ENCODE peak calls at places on chromosomes 6 and 20, in four cellular contexts. One of them, this sample, is unnamed.

GRCh38 chr6:79455446-79455845 is 81.8 kb downstream of the LCA5 start:
- ATAC-seq in left lung: no peak
- ATAC-seq in aorta: no peak
- ATAC-seq in stimulated activated effector memory CD8-positive, alpha-beta T cell treated with anti-CD3 and anti-CD28 coated beads, Interleukin-12 subunit alpha, Interleukin-12 subunit beta, amount 100 ng/mL, for 72 hours: no peak
- ATAC-seq in this sample: no peak

GRCh38 chr20:34514897-34515483 is 1.2 kb upstream of the DYNLRB1 start:
- ATAC-seq in left lung: no peak
- ATAC-seq in aorta: no peak
- ATAC-seq in stimulated activated effector memory CD8-positive, alpha-beta T cell treated with anti-CD3 and anti-CD28 coated beads, Interleukin-12 subunit alpha, Interleukin-12 subunit beta, amount 100 ng/mL, for 72 hours: peak; percentile 9
- ATAC-seq in this sample: no peak

GRCh38 chr6:109188115-109188411 is 92.8 kb downstream of the CEP57L1 start:
- ATAC-seq in left lung: no peak
- ATAC-seq in aorta: no peak
- ATAC-seq in stimulated activated effector memory CD8-positive, alpha-beta T cell treated with anti-CD3 and anti-CD28 coated beads, Interleukin-12 subunit alpha, Interleukin-12 subunit beta, amount 100 ng/mL, for 72 hours: no peak
- ATAC-seq in this sample: no peak

GRCh38 chr6:147752686-147753418 is 244.4 kb downstream of the SAMD5 start:
- ATAC-seq in left lung: peak; percentile 50
- ATAC-seq in aorta: no peak
- ATAC-seq in stimulated activated effector memory CD8-positive, alpha-beta T cell treated with anti-CD3 and anti-CD28 coated beads, Interleukin-12 subunit alpha, Interleukin-12 subunit beta, amount 100 ng/mL, for 72 hours: no peak
- ATAC-seq in this sample: no peak

GRCh38 chr6:166621114-166621540 is 5.9 kb downstream of the RPS6KA2 start:
- ATAC-seq in left lung: no peak
- ATAC-seq in aorta: no peak
- ATAC-seq in stimulated activated effector memory CD8-positive, alpha-beta T cell treated with anti-CD3 and anti-CD28 coated beads, Interleukin-12 subunit alpha, Interleukin-12 subunit beta, amount 100 ng/mL, for 72 hours: no peak
- ATAC-seq in this sample: no peak

GRCh38 chr6:105345506-105345905 is 57.4 kb downstream of the PREP start:
- ATAC-seq in left lung: no peak
- ATAC-seq in aorta: no peak
- ATAC-seq in stimulated activated effector memory CD8-positive, alpha-beta T cell treated with anti-CD3 and anti-CD28 coated beads, Interleukin-12 subunit alpha, Interleukin-12 subunit beta, amount 100 ng/mL, for 72 hours: no peak
- ATAC-seq in this sample: no peak

GRCh38 chr6:142318714-142319113 is 16.9 kb downstream of the ADGRG6 start:
- ATAC-seq in left lung: no peak
- ATAC-seq in aorta: no peak
- ATAC-seq in stimulated activated effector memory CD8-positive, alpha-beta T cell treated with anti-CD3 and anti-CD28 coated beads, Interleukin-12 subunit alpha, Interleukin-12 subunit beta, amount 100 ng/mL, for 72 hours: peak; percentile 54
- ATAC-seq in this sample: no peak

GRCh38 chr6:67112120-67112519 is 1405.1 kb upstream of the EYS start:
- ATAC-seq in left lung: no peak
- ATAC-seq in aorta: no peak
- ATAC-seq in stimulated activated effector memory CD8-positive, alpha-beta T cell treated with anti-CD3 and anti-CD28 coated beads, Interleukin-12 subunit alpha, Interleukin-12 subunit beta, amount 100 ng/mL, for 72 hours: no peak
- ATAC-seq in this sample: no peak

GRCh38 chr6:144286503-144287393 is 1.6 kb downstream of the UTRN start:
- ATAC-seq in left lung: peak; percentile 48
- ATAC-seq in aorta: peak; percentile 22
- ATAC-seq in stimulated activated effector memory CD8-positive, alpha-beta T cell treated with anti-CD3 and anti-CD28 coated beads, Interleukin-12 subunit alpha, Interleukin-12 subunit beta, amount 100 ng/mL, for 72 hours: no peak
- ATAC-seq in this sample: peak; percentile 27

GRCh38 chr6:29553268-29554057 is 6.1 kb downstream of the UBD start:
- ATAC-seq in left lung: peak; percentile 95
- ATAC-seq in aorta: peak; percentile 82
- ATAC-seq in stimulated activated effector memory CD8-positive, alpha-beta T cell treated with anti-CD3 and anti-CD28 coated beads, Interleukin-12 subunit alpha, Interleukin-12 subunit beta, amount 100 ng/mL, for 72 hours: peak; percentile 67
- ATAC-seq in this sample: peak; percentile 91

GRCh38 chr6:82555801-82556200 is 192.2 kb downstream of the TPBG start:
- ATAC-seq in left lung: no peak
- ATAC-seq in aorta: no peak
- ATAC-seq in stimulated activated effector memory CD8-positive, alpha-beta T cell treated with anti-CD3 and anti-CD28 coated beads, Interleukin-12 subunit alpha, Interleukin-12 subunit beta, amount 100 ng/mL, for 72 hours: no peak
- ATAC-seq in this sample: no peak

GRCh38 chr6:151652338-151652737 is 155.1 kb upstream of the ESR1 start:
- ATAC-seq in left lung: no peak
- ATAC-seq in aorta: no peak
- ATAC-seq in stimulated activated effector memory CD8-positive, alpha-beta T cell treated with anti-CD3 and anti-CD28 coated beads, Interleukin-12 subunit alpha, Interleukin-12 subunit beta, amount 100 ng/mL, for 72 hours: no peak
- ATAC-seq in this sample: no peak

GRCh38 chr6:25180630-25181375 is 98.4 kb upstream of the CARMIL1 start:
- ATAC-seq in left lung: no peak
- ATAC-seq in aorta: no peak
- ATAC-seq in stimulated activated effector memory CD8-positive, alpha-beta T cell treated with anti-CD3 and anti-CD28 coated beads, Interleukin-12 subunit alpha, Interleukin-12 subunit beta, amount 100 ng/mL, for 72 hours: peak; percentile 80
- ATAC-seq in this sample: no peak

GRCh38 chr20:22779878-22780277 is 195.5 kb upstream of the FOXA2 start:
- ATAC-seq in left lung: no peak
- ATAC-seq in aorta: no peak
- ATAC-seq in stimulated activated effector memory CD8-positive, alpha-beta T cell treated with anti-CD3 and anti-CD28 coated beads, Interleukin-12 subunit alpha, Interleukin-12 subunit beta, amount 100 ng/mL, for 72 hours: no peak
- ATAC-seq in this sample: no peak

GRCh38 chr20:50100552-50100951 is 12.4 kb downstream of the UBE2V1 start:
- ATAC-seq in left lung: peak; percentile 53
- ATAC-seq in aorta: no peak
- ATAC-seq in stimulated activated effector memory CD8-positive, alpha-beta T cell treated with anti-CD3 and anti-CD28 coated beads, Interleukin-12 subunit alpha, Interleukin-12 subunit beta, amount 100 ng/mL, for 72 hours: no peak
- ATAC-seq in this sample: peak; percentile 62

GRCh38 chr6:155157101-155157500 is 106.7 kb upstream of the CLDN20 start:
- ATAC-seq in left lung: no peak
- ATAC-seq in aorta: no peak
- ATAC-seq in stimulated activated effector memory CD8-positive, alpha-beta T cell treated with anti-CD3 and anti-CD28 coated beads, Interleukin-12 subunit alpha, Interleukin-12 subunit beta, amount 100 ng/mL, for 72 hours: no peak
- ATAC-seq in this sample: no peak

GRCh38 chr6:89508755-89509563 is 76.0 kb downstream of the ANKRD6 start:
- ATAC-seq in left lung: peak; percentile 82
- ATAC-seq in aorta: peak; percentile 45
- ATAC-seq in stimulated activated effector memory CD8-positive, alpha-beta T cell treated with anti-CD3 and anti-CD28 coated beads, Interleukin-12 subunit alpha, Interleukin-12 subunit beta, amount 100 ng/mL, for 72 hours: no peak
- ATAC-seq in this sample: no peak

GRCh38 chr6:56377295-56377694 is 129.9 kb upstream of the COL21A1 start:
- ATAC-seq in left lung: no peak
- ATAC-seq in aorta: no peak
- ATAC-seq in stimulated activated effector memory CD8-positive, alpha-beta T cell treated with anti-CD3 and anti-CD28 coated beads, Interleukin-12 subunit alpha, Interleukin-12 subunit beta, amount 100 ng/mL, for 72 hours: no peak
- ATAC-seq in this sample: no peak

GRCh38 chr6:12923644-12924235 is 207.2 kb downstream of the PHACTR1 start:
- ATAC-seq in left lung: no peak
- ATAC-seq in aorta: no peak
- ATAC-seq in stimulated activated effector memory CD8-positive, alpha-beta T cell treated with anti-CD3 and anti-CD28 coated beads, Interleukin-12 subunit alpha, Interleukin-12 subunit beta, amount 100 ng/mL, for 72 hours: no peak
- ATAC-seq in this sample: no peak

GRCh38 chr6:118710616-118711015 is 59.2 kb upstream of the CEP85L start:
- ATAC-seq in left lung: no peak
- ATAC-seq in aorta: no peak
- ATAC-seq in stimulated activated effector memory CD8-positive, alpha-beta T cell treated with anti-CD3 and anti-CD28 coated beads, Interleukin-12 subunit alpha, Interleukin-12 subunit beta, amount 100 ng/mL, for 72 hours: no peak
- ATAC-seq in this sample: no peak

GRCh38 chr6:113338610-113339009 is 518.5 kb upstream of the MARCKS start:
- ATAC-seq in left lung: no peak
- ATAC-seq in aorta: no peak
- ATAC-seq in stimulated activated effector memory CD8-positive, alpha-beta T cell treated with anti-CD3 and anti-CD28 coated beads, Interleukin-12 subunit alpha, Interleukin-12 subunit beta, amount 100 ng/mL, for 72 hours: no peak
- ATAC-seq in this sample: no peak